ENCODE peak calls at places on chromosomes 11 and 22, in six cellular contexts. One of them, this sample, is unnamed.

GRCh38 chr11:68841718-68842426 is at the start of gene CPT1A:
- DNase-seq in hepatocyte: peak
- DNase-seq in MM.1S: peak
- DNase-seq in PC-3: peak
- DNase-seq in GM23338: peak
- DNase-seq in HCT116: no peak
- DNase-seq in this sample: peak

GRCh38 chr22:30045901-30046715 is 34.2 kb upstream of the HORMAD2 start:
- DNase-seq in hepatocyte: no peak
- DNase-seq in MM.1S: no peak
- DNase-seq in PC-3: no peak
- DNase-seq in GM23338: no peak
- DNase-seq in HCT116: no peak
- DNase-seq in this sample: no peak

GRCh38 chr11:72831521-72832300 is 17.5 kb downstream of the ATG16L2 start:
- DNase-seq in hepatocyte: peak
- DNase-seq in MM.1S: peak
- DNase-seq in PC-3: peak
- DNase-seq in GM23338: peak
- DNase-seq in HCT116: peak
- DNase-seq in this sample: peak

GRCh38 chr22:45226681-45227186 is 14.0 kb downstream of the KIAA0930 start:
- DNase-seq in hepatocyte: no peak
- DNase-seq in MM.1S: no peak
- DNase-seq in PC-3: peak
- DNase-seq in GM23338: no peak
- DNase-seq in HCT116: no peak
- DNase-seq in this sample: no peak

GRCh38 chr11:134514354-134514951 is 102.4 kb upstream of the B3GAT1 start:
- DNase-seq in hepatocyte: no peak
- DNase-seq in MM.1S: no peak
- DNase-seq in PC-3: no peak
- DNase-seq in GM23338: no peak
- DNase-seq in HCT116: no peak
- DNase-seq in this sample: no peak

GRCh38 chr11:104713366-104713765 is 184.9 kb downstream of the CASP12 start:
- DNase-seq in hepatocyte: no peak
- DNase-seq in MM.1S: no peak
- DNase-seq in PC-3: no peak
- DNase-seq in GM23338: no peak
- DNase-seq in HCT116: no peak
- DNase-seq in this sample: no peak

GRCh38 chr11:93219440-93219839 is 21.6 kb upstream of the SLC36A4 start:
- DNase-seq in hepatocyte: no peak
- DNase-seq in MM.1S: no peak
- DNase-seq in PC-3: no peak
- DNase-seq in GM23338: no peak
- DNase-seq in HCT116: no peak
- DNase-seq in this sample: no peak

GRCh38 chr22:48957987-48958321 is 869.7 kb downstream of the BRD1 start:
- DNase-seq in hepatocyte: no peak
- DNase-seq in MM.1S: no peak
- DNase-seq in PC-3: no peak
- DNase-seq in GM23338: no peak
- DNase-seq in HCT116: no peak
- DNase-seq in this sample: no peak

GRCh38 chr11:46239801-46240061 is 37.7 kb upstream of the CREB3L1 start:
- DNase-seq in hepatocyte: peak
- DNase-seq in MM.1S: no peak
- DNase-seq in PC-3: no peak
- DNase-seq in GM23338: no peak
- DNase-seq in HCT116: no peak
- DNase-seq in this sample: no peak

GRCh38 chr22:38305481-38306448 is 11.5 kb downstream of the CSNK1E start:
- DNase-seq in hepatocyte: peak
- DNase-seq in MM.1S: peak
- DNase-seq in PC-3: no peak
- DNase-seq in GM23338: peak
- DNase-seq in HCT116: no peak
- DNase-seq in this sample: peak

GRCh38 chr11:124812876-124813275 is 12.7 kb upstream of the MSANTD2 start:
- DNase-seq in hepatocyte: no peak
- DNase-seq in MM.1S: no peak
- DNase-seq in PC-3: peak
- DNase-seq in GM23338: no peak
- DNase-seq in HCT116: no peak
- DNase-seq in this sample: no peak

GRCh38 chr11:1224491-1225385 is 1.9 kb downstream of the MUC5B start:
- DNase-seq in hepatocyte: no peak
- DNase-seq in MM.1S: no peak
- DNase-seq in PC-3: peak
- DNase-seq in GM23338: peak
- DNase-seq in HCT116: no peak
- DNase-seq in this sample: peak

GRCh38 chr11:78691215-78691614 is 116.6 kb upstream of the NARS2 start:
- DNase-seq in hepatocyte: no peak
- DNase-seq in MM.1S: no peak
- DNase-seq in PC-3: peak
- DNase-seq in GM23338: no peak
- DNase-seq in HCT116: no peak
- DNase-seq in this sample: no peak

GRCh38 chr11:75779960-75780359 is 11.4 kb downstream of the DGAT2 start:
- DNase-seq in hepatocyte: no peak
- DNase-seq in MM.1S: no peak
- DNase-seq in PC-3: no peak
- DNase-seq in GM23338: no peak
- DNase-seq in HCT116: no peak
- DNase-seq in this sample: no peak

GRCh38 chr11:84144531-84144930 is 858.4 kb upstream of the CCDC90B start:
- DNase-seq in hepatocyte: no peak
- DNase-seq in MM.1S: no peak
- DNase-seq in PC-3: no peak
- DNase-seq in GM23338: no peak
- DNase-seq in HCT116: no peak
- DNase-seq in this sample: no peak

GRCh38 chr22:29331658-29332300 is 16.3 kb upstream of the RASL10A start:
- DNase-seq in hepatocyte: no peak
- DNase-seq in MM.1S: no peak
- DNase-seq in PC-3: no peak
- DNase-seq in GM23338: no peak
- DNase-seq in HCT116: no peak
- DNase-seq in this sample: no peak

GRCh38 chr11:112963368-112963955 is 2.2 kb downstream of the NCAM1 start:
- DNase-seq in hepatocyte: peak
- DNase-seq in MM.1S: no peak
- DNase-seq in PC-3: no peak
- DNase-seq in GM23338: peak
- DNase-seq in HCT116: no peak
- DNase-seq in this sample: peak
- TF ChIP-seq EZH2 in hepatocyte: no peak
- TF ChIP-seq EZH2 in MM.1S: no peak
- TF ChIP-seq EZH2 in PC-3: no peak
- TF ChIP-seq EZH2 in GM23338: no peak
- TF ChIP-seq EZH2 in HCT116: no peak
- TF ChIP-seq EZH2 in this sample: no peak

GRCh38 chr11:121592708-121593107 is 139.9 kb upstream of the SORL1-AS1 start:
- DNase-seq in hepatocyte: no peak
- DNase-seq in MM.1S: no peak
- DNase-seq in PC-3: peak
- DNase-seq in GM23338: no peak
- DNase-seq in HCT116: no peak
- DNase-seq in this sample: no peak

GRCh38 chr11:121591405-121592033 is 138.8 kb upstream of the SORL1-AS1 start:
- DNase-seq in hepatocyte: peak
- DNase-seq in MM.1S: peak
- DNase-seq in PC-3: peak
- DNase-seq in GM23338: peak
- DNase-seq in HCT116: peak
- DNase-seq in this sample: peak

GRCh38 chr11:121596195-121597145 is 143.7 kb upstream of the SORL1-AS1 start:
- DNase-seq in hepatocyte: no peak
- DNase-seq in MM.1S: no peak
- DNase-seq in PC-3: peak
- DNase-seq in GM23338: no peak
- DNase-seq in HCT116: no peak
- DNase-seq in this sample: no peak

GRCh38 chr11:121590772-121591404 is 138.1 kb upstream of the SORL1-AS1 start:
- DNase-seq in hepatocyte: no peak
- DNase-seq in MM.1S: no peak
- DNase-seq in PC-3: no peak
- DNase-seq in GM23338: no peak
- DNase-seq in HCT116: no peak
- DNase-seq in this sample: no peak

DNA sequence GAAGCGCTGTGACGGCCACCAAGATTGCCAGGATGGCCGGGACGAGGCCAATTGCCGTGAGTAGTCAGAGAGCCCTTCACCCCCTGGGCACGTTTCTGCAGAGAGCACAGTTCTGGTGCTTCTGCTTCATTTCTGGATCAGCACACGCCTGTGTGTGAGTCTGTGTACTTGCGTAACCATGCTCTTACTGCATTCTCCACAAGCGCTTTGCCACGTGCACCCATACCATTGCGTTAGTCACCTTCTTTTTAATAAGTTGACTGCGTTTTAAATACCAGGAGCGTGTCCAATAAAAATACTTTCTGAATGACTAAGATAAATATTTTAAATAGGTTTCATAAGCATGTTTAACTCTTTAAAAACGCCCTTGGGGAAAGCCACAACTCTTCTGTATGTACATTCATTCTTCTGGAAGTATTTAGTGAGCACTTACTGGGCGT is 143.0 kb upstream of the SORL1-AS1 start:
- DNase-seq in hepatocyte: peak
- DNase-seq in MM.1S: no peak
- DNase-seq in PC-3: peak
- DNase-seq in GM23338: no peak
- DNase-seq in HCT116: peak
- DNase-seq in this sample: no peak
- TF ChIP-seq EZH2phosphoT487 in hepatocyte: no peak
- TF ChIP-seq EZH2phosphoT487 in MM.1S: no peak
- TF ChIP-seq EZH2phosphoT487 in PC-3: peak
- TF ChIP-seq EZH2phosphoT487 in GM23338: no peak
- TF ChIP-seq EZH2phosphoT487 in HCT116: no peak
- TF ChIP-seq EZH2phosphoT487 in this sample: no peak

GRCh38 chr11:23113887-23114216 is 253.6 kb upstream of the CCDC179 start:
- DNase-seq in hepatocyte: no peak
- DNase-seq in MM.1S: no peak
- DNase-seq in PC-3: no peak
- DNase-seq in GM23338: no peak
- DNase-seq in HCT116: no peak
- DNase-seq in this sample: no peak
- TF ChIP-seq CTCF in hepatocyte: no peak
- TF ChIP-seq CTCF in MM.1S: no peak
- TF ChIP-seq CTCF in PC-3: no peak
- TF ChIP-seq CTCF in GM23338: no peak
- TF ChIP-seq CTCF in HCT116: no peak
- TF ChIP-seq CTCF in this sample: no peak

GRCh38 chr11:66421492-66422205 is 814 bp downstream of the NPAS4 start:
- DNase-seq in hepatocyte: peak
- DNase-seq in MM.1S: peak
- DNase-seq in PC-3: peak
- DNase-seq in GM23338: peak
- DNase-seq in HCT116: peak
- DNase-seq in this sample: peak
- TF ChIP-seq EZH2 in hepatocyte: no peak
- TF ChIP-seq EZH2 in MM.1S: no peak
- TF ChIP-seq EZH2 in PC-3: no peak
- TF ChIP-seq EZH2 in GM23338: peak
- TF ChIP-seq EZH2 in HCT116: no peak
- TF ChIP-seq EZH2 in this sample: peak

DNA sequence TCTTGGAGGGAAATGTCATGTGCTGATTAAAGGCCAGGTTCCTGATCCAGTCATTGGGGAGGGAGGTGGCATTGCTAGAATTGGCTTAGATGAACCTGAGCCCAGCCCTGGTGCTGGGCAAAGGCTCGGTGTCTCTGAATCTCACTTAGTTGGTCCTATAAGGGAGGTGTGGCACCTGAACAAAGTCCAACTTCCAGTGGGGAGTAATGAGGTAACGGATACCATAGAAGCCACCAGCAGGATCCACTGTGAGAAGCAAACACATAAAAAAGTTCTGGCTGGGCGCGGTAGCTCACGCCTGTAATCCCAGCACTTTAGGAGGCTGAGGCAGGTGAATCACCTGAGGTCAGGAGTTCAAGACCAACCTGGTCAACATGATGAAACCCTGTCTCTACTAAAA is 26.6 kb downstream of the PRDM11 start:
- DNase-seq in hepatocyte: no peak
- DNase-seq in MM.1S: no peak
- DNase-seq in PC-3: peak
- DNase-seq in GM23338: no peak
- DNase-seq in HCT116: no peak
- DNase-seq in this sample: no peak
- TF ChIP-seq EZH2phosphoT487 in hepatocyte: no peak
- TF ChIP-seq EZH2phosphoT487 in MM.1S: no peak
- TF ChIP-seq EZH2phosphoT487 in PC-3: no peak
- TF ChIP-seq EZH2phosphoT487 in GM23338: no peak
- TF ChIP-seq EZH2phosphoT487 in HCT116: no peak
- TF ChIP-seq EZH2phosphoT487 in this sample: no peak

GRCh38 chr11:100841711-100842407 is 154.8 kb downstream of the ARHGAP42 start:
- DNase-seq in hepatocyte: no peak
- DNase-seq in MM.1S: no peak
- DNase-seq in PC-3: peak
- DNase-seq in GM23338: no peak
- DNase-seq in HCT116: no peak
- DNase-seq in this sample: no peak
- TF ChIP-seq CTCF in hepatocyte: no peak
- TF ChIP-seq CTCF in MM.1S: no peak
- TF ChIP-seq CTCF in PC-3: peak
- TF ChIP-seq CTCF in GM23338: peak
- TF ChIP-seq CTCF in HCT116: no peak
- TF ChIP-seq CTCF in this sample: no peak

GRCh38 chr22:34067031-34067430 is 146.8 kb upstream of the LARGE1 start:
- DNase-seq in hepatocyte: no peak
- DNase-seq in MM.1S: no peak
- DNase-seq in PC-3: no peak
- DNase-seq in GM23338: no peak
- DNase-seq in HCT116: no peak
- DNase-seq in this sample: no peak
- TF ChIP-seq EZH2 in hepatocyte: no peak
- TF ChIP-seq EZH2 in MM.1S: no peak
- TF ChIP-seq EZH2 in PC-3: no peak
- TF ChIP-seq EZH2 in GM23338: no peak
- TF ChIP-seq EZH2 in HCT116: no peak
- TF ChIP-seq EZH2 in this sample: no peak

GRCh38 chr11:100629671-100630070 is 57.4 kb upstream of the ARHGAP42 start:
- DNase-seq in hepatocyte: no peak
- DNase-seq in MM.1S: no peak
- DNase-seq in PC-3: peak
- DNase-seq in GM23338: no peak
- DNase-seq in HCT116: no peak
- DNase-seq in this sample: no peak
- TF ChIP-seq EZH2phosphoT487 in hepatocyte: no peak
- TF ChIP-seq EZH2phosphoT487 in MM.1S: no peak
- TF ChIP-seq EZH2phosphoT487 in PC-3: no peak
- TF ChIP-seq EZH2phosphoT487 in GM23338: no peak
- TF ChIP-seq EZH2phosphoT487 in HCT116: no peak
- TF ChIP-seq EZH2phosphoT487 in this sample: no peak

DNA sequence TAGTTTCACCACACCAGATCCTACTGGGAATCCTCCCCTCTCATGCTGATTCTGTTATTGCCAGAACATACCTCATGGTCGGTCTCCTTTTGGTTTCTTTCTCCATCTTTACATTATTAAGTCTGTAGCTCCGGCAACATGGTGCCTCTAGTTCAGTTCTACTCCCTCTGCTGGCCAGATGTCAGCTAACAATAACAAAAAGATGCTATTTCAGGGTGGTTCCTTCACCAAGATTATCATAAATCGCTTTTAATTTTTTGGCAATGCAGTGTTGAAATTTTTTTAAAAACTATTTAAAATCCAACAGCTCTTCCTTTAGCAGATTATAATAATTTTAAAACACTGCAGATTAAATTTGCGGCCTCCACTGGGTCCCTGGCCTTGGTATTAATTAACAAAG is 492.8 kb upstream of the KIRREL3 start:
- DNase-seq in hepatocyte: peak
- DNase-seq in MM.1S: peak
- DNase-seq in PC-3: peak
- DNase-seq in GM23338: peak
- DNase-seq in HCT116: no peak
- DNase-seq in this sample: peak
- TF ChIP-seq CTCF in hepatocyte: peak
- TF ChIP-seq CTCF in MM.1S: peak
- TF ChIP-seq CTCF in PC-3: peak
- TF ChIP-seq CTCF in GM23338: peak
- TF ChIP-seq CTCF in HCT116: peak
- TF ChIP-seq CTCF in this sample: peak